ENCODE peak calls at places on chromosomes 5 and 9, in five cellular contexts. One of them, this sample, is unnamed.
A peak's percentile ranks its signal among the peaks of the same experiment; 100 is the strongest.

GRCh38 chr5:64180661-64181343 is 15.2 kb downstream of the RNF180 start:
- DNase-seq in spleen: no peak
- DNase-seq in epithelial cell of proximal tubule: no peak
- DNase-seq in fibroblast of mammary gland: peak; percentile 11
- DNase-seq in CD8-positive, alpha-beta T cell: no peak
- DNase-seq in this sample: no peak

GRCh38 chr9:123316053-123316718 is 39.8 kb upstream of the CRB2 start:
- DNase-seq in spleen: peak; percentile 33
- DNase-seq in epithelial cell of proximal tubule: no peak
- DNase-seq in fibroblast of mammary gland: no peak
- DNase-seq in CD8-positive, alpha-beta T cell: no peak
- DNase-seq in this sample: no peak

GRCh38 chr5:157603333-157604190 is 28.0 kb upstream of the ADAM19 start:
- DNase-seq in spleen: no peak
- DNase-seq in epithelial cell of proximal tubule: peak; percentile 26
- DNase-seq in fibroblast of mammary gland: peak; percentile 89
- DNase-seq in CD8-positive, alpha-beta T cell: peak; percentile 62
- DNase-seq in this sample: peak; percentile 64

GRCh38 chr9:87198716-87199115 is 251.4 kb upstream of the GAS1 start:
- DNase-seq in spleen: no peak
- DNase-seq in epithelial cell of proximal tubule: no peak
- DNase-seq in fibroblast of mammary gland: peak; percentile 73
- DNase-seq in CD8-positive, alpha-beta T cell: no peak
- DNase-seq in this sample: no peak

GRCh38 chr5:159878988-159879471 is 37.3 kb upstream of the ADRA1B start:
- DNase-seq in spleen: no peak
- DNase-seq in epithelial cell of proximal tubule: no peak
- DNase-seq in fibroblast of mammary gland: peak; percentile 92
- DNase-seq in CD8-positive, alpha-beta T cell: no peak
- DNase-seq in this sample: no peak

GRCh38 chr9:135507104-135508035 is 6.9 kb downstream of the MRPS2 start:
- DNase-seq in spleen: peak; percentile 68
- DNase-seq in epithelial cell of proximal tubule: no peak
- DNase-seq in fibroblast of mammary gland: no peak
- DNase-seq in CD8-positive, alpha-beta T cell: no peak
- DNase-seq in this sample: no peak

GRCh38 chr9:34650816-34651215 is 1.2 kb upstream of the IL11RA start:
- DNase-seq in spleen: no peak
- DNase-seq in epithelial cell of proximal tubule: no peak
- DNase-seq in fibroblast of mammary gland: peak; percentile 40
- DNase-seq in CD8-positive, alpha-beta T cell: no peak
- DNase-seq in this sample: no peak

GRCh38 chr5:132182366-132183040 is 45.1 kb downstream of the P4HA2 start:
- DNase-seq in spleen: no peak
- DNase-seq in epithelial cell of proximal tubule: no peak
- DNase-seq in fibroblast of mammary gland: no peak
- DNase-seq in CD8-positive, alpha-beta T cell: no peak
- DNase-seq in this sample: no peak

GRCh38 chr9:69444021-69444420 is 119.0 kb downstream of the ENTREP1 start:
- DNase-seq in spleen: no peak
- DNase-seq in epithelial cell of proximal tubule: no peak
- DNase-seq in fibroblast of mammary gland: peak; percentile 92
- DNase-seq in CD8-positive, alpha-beta T cell: no peak
- DNase-seq in this sample: no peak

GRCh38 chr5:55502759-55503158 is 32.0 kb downstream of the PLPP1 start:
- DNase-seq in spleen: no peak
- DNase-seq in epithelial cell of proximal tubule: no peak
- DNase-seq in fibroblast of mammary gland: no peak
- DNase-seq in CD8-positive, alpha-beta T cell: no peak
- DNase-seq in this sample: no peak

GRCh38 chr5:74174366-74174765 is 466.2 kb downstream of the ENC1 start:
- DNase-seq in spleen: no peak
- DNase-seq in epithelial cell of proximal tubule: no peak
- DNase-seq in fibroblast of mammary gland: no peak
- DNase-seq in CD8-positive, alpha-beta T cell: no peak
- DNase-seq in this sample: no peak

GRCh38 chr5:144183254-144183889 is 12.7 kb downstream of the KCTD16 start:
- DNase-seq in spleen: no peak
- DNase-seq in epithelial cell of proximal tubule: no peak
- DNase-seq in fibroblast of mammary gland: peak; percentile 75
- DNase-seq in CD8-positive, alpha-beta T cell: no peak
- DNase-seq in this sample: no peak

GRCh38 chr5:26649000-26649399 is 389.4 kb downstream of the CDH9 start:
- DNase-seq in spleen: no peak
- DNase-seq in epithelial cell of proximal tubule: no peak
- DNase-seq in fibroblast of mammary gland: no peak
- DNase-seq in CD8-positive, alpha-beta T cell: no peak
- DNase-seq in this sample: no peak

GRCh38 chr5:109329296-109330252 is 80.2 kb downstream of the PJA2 start:
- DNase-seq in spleen: no peak
- DNase-seq in epithelial cell of proximal tubule: no peak
- DNase-seq in fibroblast of mammary gland: peak; percentile 91
- DNase-seq in CD8-positive, alpha-beta T cell: no peak
- DNase-seq in this sample: no peak

GRCh38 chr9:73577867-73578266 is 426.2 kb downstream of the ANXA1 start:
- DNase-seq in spleen: no peak
- DNase-seq in epithelial cell of proximal tubule: no peak
- DNase-seq in fibroblast of mammary gland: peak; percentile 78
- DNase-seq in CD8-positive, alpha-beta T cell: no peak
- DNase-seq in this sample: no peak

GRCh38 chr9:7246917-7247538 is 489.3 kb downstream of the KDM4C start:
- DNase-seq in spleen: no peak
- DNase-seq in epithelial cell of proximal tubule: peak; percentile 16
- DNase-seq in fibroblast of mammary gland: peak; percentile 50
- DNase-seq in CD8-positive, alpha-beta T cell: no peak
- DNase-seq in this sample: no peak

DNA sequence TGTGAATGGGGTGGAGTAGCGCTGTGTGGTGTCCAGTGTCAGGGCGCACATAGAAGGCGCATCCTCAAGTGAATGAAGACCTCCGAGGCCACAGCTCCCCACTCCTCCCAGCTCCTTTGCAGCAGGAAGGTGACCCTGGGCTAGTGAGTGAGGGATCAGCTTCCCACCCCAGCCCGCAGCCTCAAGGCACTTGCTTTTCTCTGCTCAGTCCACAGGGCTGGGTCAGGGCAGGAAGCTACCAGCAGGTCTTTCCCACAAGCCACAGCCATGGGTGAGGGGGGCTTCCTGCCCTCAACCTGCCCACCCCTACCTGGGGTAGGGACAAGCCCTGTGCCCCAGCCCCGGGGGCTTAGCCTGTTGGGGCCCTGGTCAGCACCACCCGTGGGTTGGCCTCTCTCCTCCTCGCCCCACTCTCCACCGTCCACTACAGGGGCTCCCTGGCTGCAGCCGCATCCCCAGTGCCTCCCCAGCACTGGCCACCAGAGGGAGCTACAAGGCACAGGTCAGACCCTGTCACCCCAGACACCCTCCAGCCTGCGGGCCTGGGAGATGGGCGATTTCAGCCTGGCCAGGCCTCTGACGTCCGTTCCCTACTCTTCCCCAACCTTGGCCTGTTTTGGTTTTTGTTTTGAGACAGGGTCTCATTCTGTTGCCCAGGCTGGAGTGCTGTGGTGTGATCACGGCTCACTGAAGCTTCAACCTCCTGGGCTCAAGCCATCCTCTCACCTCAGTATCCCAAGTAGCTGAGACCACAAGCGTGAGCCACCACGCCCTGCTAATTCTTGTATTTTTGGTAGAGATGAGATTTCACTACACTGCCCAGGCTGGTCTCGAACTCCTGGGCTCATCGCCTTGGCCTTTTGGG is 1.3 kb upstream of the ABCA2 start:
- DNase-seq in spleen: peak; percentile 95
- DNase-seq in epithelial cell of proximal tubule: no peak
- DNase-seq in fibroblast of mammary gland: peak; percentile 51
- DNase-seq in CD8-positive, alpha-beta T cell: peak; percentile 57
- DNase-seq in this sample: peak; percentile 59
- H3K4me3 ChIP-seq in spleen: peak overlapping the region; percentile 63
- H3K4me3 ChIP-seq in epithelial cell of proximal tubule: peak overlapping the region; percentile 75
- H3K4me3 ChIP-seq in fibroblast of mammary gland: no peak overlapping the region
- H3K4me3 ChIP-seq in CD8-positive, alpha-beta T cell: peak overlapping the region; percentile 70
- H3K4me3 ChIP-seq in this sample: peak overlapping the region; percentile 74

GRCh38 chr5:116764941-116765340 is 190.3 kb upstream of the SEMA6A start:
- DNase-seq in spleen: no peak
- DNase-seq in epithelial cell of proximal tubule: no peak
- DNase-seq in fibroblast of mammary gland: no peak
- DNase-seq in CD8-positive, alpha-beta T cell: no peak
- DNase-seq in this sample: no peak
- H3K4me3 ChIP-seq in spleen: no peak overlapping the region
- H3K4me3 ChIP-seq in epithelial cell of proximal tubule: no peak overlapping the region
- H3K4me3 ChIP-seq in fibroblast of mammary gland: no peak overlapping the region
- H3K4me3 ChIP-seq in CD8-positive, alpha-beta T cell: no peak overlapping the region
- H3K4me3 ChIP-seq in this sample: no peak overlapping the region

GRCh38 chr5:36156619-36157018 is 4.7 kb downstream of the SKP2 start:
- DNase-seq in spleen: no peak
- DNase-seq in epithelial cell of proximal tubule: no peak
- DNase-seq in fibroblast of mammary gland: no peak
- DNase-seq in CD8-positive, alpha-beta T cell: no peak
- DNase-seq in this sample: no peak
- H3K4me3 ChIP-seq in spleen: no peak overlapping the region
- H3K4me3 ChIP-seq in epithelial cell of proximal tubule: no peak overlapping the region
- H3K4me3 ChIP-seq in fibroblast of mammary gland: no peak overlapping the region
- H3K4me3 ChIP-seq in CD8-positive, alpha-beta T cell: no peak overlapping the region
- H3K4me3 ChIP-seq in this sample: no peak overlapping the region

GRCh38 chr9:91048739-91049138 is 247.1 kb downstream of the SYK start:
- DNase-seq in spleen: no peak
- DNase-seq in epithelial cell of proximal tubule: no peak
- DNase-seq in fibroblast of mammary gland: no peak
- DNase-seq in CD8-positive, alpha-beta T cell: no peak
- DNase-seq in this sample: no peak

GRCh38 chr9:91044354-91044753 is 242.7 kb downstream of the SYK start:
- DNase-seq in spleen: no peak
- DNase-seq in epithelial cell of proximal tubule: no peak
- DNase-seq in fibroblast of mammary gland: no peak
- DNase-seq in CD8-positive, alpha-beta T cell: no peak
- DNase-seq in this sample: no peak

GRCh38 chr9:91045036-91045435 is 243.4 kb downstream of the SYK start:
- DNase-seq in spleen: no peak
- DNase-seq in epithelial cell of proximal tubule: no peak
- DNase-seq in fibroblast of mammary gland: no peak
- DNase-seq in CD8-positive, alpha-beta T cell: no peak
- DNase-seq in this sample: no peak

GRCh38 chr9:91047529-91047928 is 245.9 kb downstream of the SYK start:
- DNase-seq in spleen: no peak
- DNase-seq in epithelial cell of proximal tubule: no peak
- DNase-seq in fibroblast of mammary gland: no peak
- DNase-seq in CD8-positive, alpha-beta T cell: peak; percentile 46
- DNase-seq in this sample: peak; percentile 34

GRCh38 chr9:91047993-91048607 is 246.5 kb downstream of the SYK start:
- DNase-seq in spleen: no peak
- DNase-seq in epithelial cell of proximal tubule: peak; percentile 64
- DNase-seq in fibroblast of mammary gland: peak; percentile 92
- DNase-seq in CD8-positive, alpha-beta T cell: no peak
- DNase-seq in this sample: no peak
- H3K4me3 ChIP-seq in spleen: no peak overlapping the region
- H3K4me3 ChIP-seq in epithelial cell of proximal tubule: no peak overlapping the region
- H3K4me3 ChIP-seq in fibroblast of mammary gland: no peak overlapping the region
- H3K4me3 ChIP-seq in CD8-positive, alpha-beta T cell: no peak overlapping the region
- H3K4me3 ChIP-seq in this sample: no peak overlapping the region

DNA sequence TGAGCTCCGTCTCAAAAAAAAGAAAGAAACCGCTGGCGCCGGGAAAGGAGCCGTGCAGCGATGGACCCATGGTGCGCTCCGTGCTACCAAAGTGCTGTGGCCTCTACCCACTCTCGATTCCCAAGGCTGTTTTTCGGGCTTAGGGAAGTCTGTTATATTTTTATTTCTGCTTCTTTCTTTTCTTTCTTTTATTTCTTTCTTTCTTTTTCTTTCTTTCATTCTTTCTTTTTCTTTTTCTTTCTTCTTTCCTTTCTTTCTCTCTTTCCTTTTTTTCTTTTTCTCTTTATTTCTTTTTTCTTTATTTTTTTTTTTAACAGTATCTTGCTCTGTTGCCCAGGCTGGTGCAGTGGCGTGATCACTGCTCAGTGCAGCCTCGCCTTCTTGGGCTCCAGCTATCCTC is 87.5 kb downstream of the ANXA2R start:
- DNase-seq in spleen: no peak
- DNase-seq in epithelial cell of proximal tubule: no peak
- DNase-seq in fibroblast of mammary gland: no peak
- DNase-seq in CD8-positive, alpha-beta T cell: no peak
- DNase-seq in this sample: no peak
- H3K4me3 ChIP-seq in spleen: peak overlapping the region; percentile 48
- H3K4me3 ChIP-seq in epithelial cell of proximal tubule: no peak overlapping the region
- H3K4me3 ChIP-seq in fibroblast of mammary gland: peak overlapping the region; percentile 49
- H3K4me3 ChIP-seq in CD8-positive, alpha-beta T cell: peak overlapping the region; percentile 72
- H3K4me3 ChIP-seq in this sample: peak overlapping the region; percentile 97